ENCODE peak calls at places on chromosomes 5 and 9, in ten cellular contexts. R is brain microvascular endothelial cell, T is activated T-cell treated with anti-CD3 and anti-CD28 coated beads for 24 hours, F is T-helper 17 cell, G is esophagus squamous epithelium, M is AG09309, D is skeletal muscle cell, Q is mammary epithelial cell, S is ecto neural progenitor cell, J is Kasumi-1. Y is an unnamed sample.

GRCh38 chr5:138706655-138707480 is 46.4 kb upstream of the CTNNA1 start:
- DNase-seq in R (peak), T (no peak), F (no peak), G (no peak), M (peak), D (peak), Q (peak), S (no peak), J (peak), Y (no peak)

GRCh38 chr5:18394154-18394804 is 760.0 kb downstream of the TAF11L14 start:
- DNase-seq in R (peak), T (peak), F (peak), G (no peak), M (no peak), D (peak), Q (peak), S (peak), J (peak), Y (no peak)

GRCh38 chr9:136949239-136949816 is 2.7 kb upstream of the LCN12 start:
- DNase-seq in R (no peak), T (no peak), F (no peak), G (no peak), M (no peak), D (no peak), Q (no peak), S (no peak), J (no peak), Y (no peak)

GRCh38 chr5:93512799-93513198 is 68.2 kb downstream of the NR2F1-AS1 start:
- DNase-seq in R (peak), T (no peak), F (no peak), G (no peak), M (peak), D (peak), Q (peak), S (no peak), J (no peak), Y (no peak)

GRCh38 chr5:58466939-58467338 is 7.1 kb upstream of the PLK2 start:
- DNase-seq in R (peak), T (no peak), F (no peak), G (no peak), M (no peak), D (no peak), Q (no peak), S (no peak), J (peak), Y (no peak)

GRCh38 chr5:83124593-83124992 is 47.2 kb downstream of the XRCC4 start:
- DNase-seq in R (no peak), T (no peak), F (no peak), G (no peak), M (no peak), D (no peak), Q (no peak), S (no peak), J (no peak), Y (no peak)

GRCh38 chr5:160390787-160391696 is 8.8 kb downstream of the FAM200C start:
- DNase-seq in R (no peak), T (no peak), F (no peak), G (no peak), M (no peak), D (no peak), Q (no peak), S (no peak), J (peak), Y (no peak)

GRCh38 chr5:9361835-9362234 is 184.0 kb downstream of the SEMA5A start:
- DNase-seq in R (peak), T (peak), F (peak), G (no peak), M (no peak), D (no peak), Q (peak), S (peak), J (peak), Y (no peak)

GRCh38 chr5:40626834-40627233 is 52.9 kb upstream of the PTGER4 start:
- DNase-seq in R (no peak), T (no peak), F (no peak), G (no peak), M (no peak), D (no peak), Q (no peak), S (no peak), J (no peak), Y (no peak)

GRCh38 chr5:994821-995220 is 13.8 kb upstream of the NKD2 start:
- DNase-seq in R (no peak), T (no peak), F (no peak), G (no peak), M (no peak), D (no peak), Q (no peak), S (no peak), J (no peak), Y (no peak)

GRCh38 chr9:38384990-38385848 is 7.3 kb upstream of the ALDH1B1 start:
- DNase-seq in R (no peak), T (no peak), F (no peak), G (no peak), M (no peak), D (no peak), Q (no peak), S (no peak), J (no peak), Y (no peak)

GRCh38 chr9:135087489-135087791 is at the start of gene OLFM1:
- DNase-seq in R (peak), T (peak), F (no peak), G (no peak), M (no peak), D (no peak), Q (peak), S (peak), J (no peak), Y (no peak)

GRCh38 chr5:88263349-88263748 is 5.3 kb downstream of the TMEM161B start:
- DNase-seq in R (no peak), T (no peak), F (no peak), G (no peak), M (no peak), D (no peak), Q (no peak), S (no peak), J (no peak), Y (no peak)

GRCh38 chr9:34158362-34158869 is 20.4 kb upstream of the UBAP1 start:
- DNase-seq in R (peak), T (no peak), F (no peak), G (no peak), M (no peak), D (peak), Q (peak), S (no peak), J (no peak), Y (no peak)

GRCh38 chr9:12878342-12878978 is 103.6 kb downstream of the LURAP1L start:
- DNase-seq in R (no peak), T (no peak), F (no peak), G (no peak), M (no peak), D (peak), Q (peak), S (no peak), J (no peak), Y (no peak)

GRCh38 chr9:122226758-122227575 is 1.8 kb downstream of the LHX6 start:
- DNase-seq in R (no peak), T (no peak), F (no peak), G (no peak), M (no peak), D (no peak), Q (no peak), S (peak), J (no peak), Y (no peak)

GRCh38 chr9:137294684-137295312 is 7.3 kb downstream of the NRARP start:
- DNase-seq in R (no peak), T (no peak), F (no peak), G (no peak), M (no peak), D (no peak), Q (peak), S (peak), J (peak), Y (no peak)

GRCh38 chr9:81132796-81133195 is 556.6 kb downstream of the TLE1 start:
- DNase-seq in R (peak), T (no peak), F (no peak), G (no peak), M (no peak), D (no peak), Q (peak), S (no peak), J (no peak), Y (no peak)

GRCh38 chr9:108469654-108470053 is 386.1 kb downstream of the ACTL7B start:
- DNase-seq in R (peak), T (no peak), F (no peak), G (no peak), M (no peak), D (no peak), Q (peak), S (no peak), J (no peak), Y (no peak)

GRCh38 chr5:67765697-67766096 is 449.9 kb upstream of the PIK3R1 start:
- DNase-seq in R (no peak), T (no peak), F (no peak), G (no peak), M (no peak), D (no peak), Q (peak), S (no peak), J (no peak), Y (no peak)

GRCh38 chr9:129945314-129945713 is 97.7 kb downstream of the FNBP1 start:
- DNase-seq in R (no peak), T (no peak), F (no peak), G (no peak), M (no peak), D (no peak), Q (no peak), S (no peak), J (peak), Y (no peak)

GRCh38 chr9:8268216-8268878 is 468.8 kb upstream of the DMAC1 start:
- DNase-seq in R (no peak), T (no peak), F (no peak), G (no peak), M (no peak), D (peak), Q (no peak), S (no peak), J (no peak), Y (no peak)

GRCh38 chr5:87347841-87348240 is 64.9 kb downstream of the CCNH start:
- DNase-seq in R (no peak), T (no peak), F (no peak), G (no peak), M (no peak), D (no peak), Q (no peak), S (no peak), J (no peak), Y (no peak)

GRCh38 chr9:26463841-26464240 is 428.8 kb downstream of the CAAP1 start:
- DNase-seq in R (no peak), T (no peak), F (no peak), G (no peak), M (no peak), D (no peak), Q (no peak), S (no peak), J (no peak), Y (no peak)

GRCh38 chr9:83019246-83019645 is 43.7 kb downstream of the RASEF start:
- DNase-seq in R (no peak), T (no peak), F (no peak), G (no peak), M (no peak), D (no peak), Q (no peak), S (no peak), J (no peak), Y (no peak)

GRCh38 chr9:74379718-74380117 is 117.4 kb upstream of the RORB start:
- DNase-seq in R (no peak), T (no peak), F (no peak), G (no peak), M (no peak), D (no peak), Q (peak), S (no peak), J (peak), Y (no peak)

GRCh38 chr9:78676009-78676408 is 379.1 kb downstream of the PSAT1 start:
- DNase-seq in R (no peak), T (no peak), F (no peak), G (no peak), M (no peak), D (no peak), Q (no peak), S (no peak), J (no peak), Y (no peak)

GRCh38 chr5:133758641-133759040 is 146.3 kb upstream of the FSTL4 start:
- DNase-seq in R (no peak), T (no peak), F (no peak), G (no peak), M (no peak), D (no peak), Q (no peak), S (no peak), J (no peak), Y (no peak)

GRCh38 chr9:135100241-135101067 is 13.0 kb downstream of the OLFM1 start:
- DNase-seq in R (no peak), T (no peak), F (no peak), G (no peak), M (no peak), D (no peak), Q (no peak), S (no peak), J (no peak), Y (no peak)

GRCh38 chr9:114270120-114270975 is 52.5 kb upstream of the ORM1 start:
- DNase-seq in R (no peak), T (no peak), F (no peak), G (no peak), M (no peak), D (no peak), Q (no peak), S (no peak), J (no peak), Y (no peak)

GRCh38 chr5:50576686-50577256 is 89.7 kb upstream of the PARP8 start:
- DNase-seq in R (no peak), T (no peak), F (no peak), G (no peak), M (no peak), D (no peak), Q (no peak), S (no peak), J (no peak), Y (no peak)

GRCh38 chr5:93581738-93582414 is 857 bp upstream of the NR2F1-AS1 start:
- DNase-seq in R (peak), T (no peak), F (no peak), G (no peak), M (peak), D (peak), Q (peak), S (peak), J (no peak), Y (no peak)

GRCh38 chr5:1515921-1516571 is 7.7 kb downstream of the LPCAT1 start:
- DNase-seq in R (no peak), T (no peak), F (no peak), G (no peak), M (no peak), D (no peak), Q (peak), S (peak), J (no peak), Y (no peak)

GRCh38 chr5:127910307-127910956 is 173.1 kb upstream of the SLC12A2 start:
- DNase-seq in R (no peak), T (no peak), F (no peak), G (no peak), M (no peak), D (no peak), Q (no peak), S (no peak), J (no peak), Y (no peak)

GRCh38 chr9:126676685-126677143 is 63.0 kb downstream of the LMX1B start:
- DNase-seq in R (no peak), T (no peak), F (no peak), G (no peak), M (no peak), D (no peak), Q (peak), S (peak), J (no peak), Y (no peak)

GRCh38 chr5:122776143-122776542 is 1.3 kb downstream of the SNX2 start:
- DNase-seq in R (no peak), T (no peak), F (no peak), G (no peak), M (no peak), D (no peak), Q (no peak), S (no peak), J (no peak), Y (no peak)

GRCh38 chr9:89137548-89138462 is 40.8 kb downstream of the SHC3 start:
- DNase-seq in R (peak), T (peak), F (no peak), G (no peak), M (peak), D (peak), Q (peak), S (no peak), J (peak), Y (no peak)

GRCh38 chr5:170611446-170612088 is 107.7 kb downstream of the KCNIP1 start:
- DNase-seq in R (peak), T (no peak), F (no peak), G (no peak), M (no peak), D (no peak), Q (no peak), S (no peak), J (peak), Y (no peak)

GRCh38 chr9:120774719-120775118 is 18.5 kb downstream of the FBXW2 start:
- DNase-seq in R (no peak), T (no peak), F (no peak), G (no peak), M (no peak), D (no peak), Q (no peak), S (no peak), J (no peak), Y (no peak)

GRCh38 chr9:126805546-126806262 is 864 bp downstream of the ZBTB43 start:
- DNase-seq in R (peak), T (peak), F (peak), G (no peak), M (no peak), D (peak), Q (peak), S (no peak), J (peak), Y (no peak)